ENCODE peak calls at places on chromosomes 11 and 22, in six cellular contexts. Q, J, O, N, P and D are unnamed samples.

GRCh38 chr11:63762662-63763505 is 5.7 kb downstream of the ZFTA start:
- DNase-seq in N (peak; percentile 43), O (peak; percentile 80), Q (peak; percentile 58), P (no peak), J (no peak), D (peak; percentile 71)

GRCh38 chr11:27357250-27357649 is 5.8 kb downstream of the CCDC34 start:
- DNase-seq in J (no peak), O (no peak), Q (no peak), P (no peak), N (no peak), D (no peak)

GRCh38 chr11:118984825-118985224 is 13.1 kb upstream of the CENATAC start:
- DNase-seq in N (no peak), J (no peak), O (no peak), P (no peak), Q (no peak), D (no peak)

GRCh38 chr11:129652828-129653227 is 162.8 kb upstream of the TMEM45B start:
- DNase-seq in Q (no peak), N (no peak), P (no peak), O (no peak), J (peak; percentile 79), D (no peak)

GRCh38 chr22:31800065-31800464 is 46.2 kb downstream of the DEPDC5 start:
- DNase-seq in J (peak; percentile 78), Q (no peak), O (peak; percentile 45), P (no peak), N (peak; percentile 49), D (no peak)

GRCh38 chr11:118921121-118921928 is 4.4 kb downstream of the BCL9L start:
- DNase-seq in J (peak; percentile 88), P (no peak), N (peak; percentile 98), O (peak; percentile 93), Q (peak; percentile 63), D (no peak)

GRCh38 chr11:120392791-120393190 is 56.6 kb downstream of the ARHGEF12 start:
- DNase-seq in O (no peak), Q (no peak), N (no peak), J (peak; percentile 72), P (no peak), D (no peak)

GRCh38 chr11:78268516-78269410 is 80.0 kb downstream of the USP35 start:
- DNase-seq in N (no peak), P (no peak), J (peak; percentile 26), Q (no peak), O (no peak), D (no peak)

GRCh38 chr11:43905788-43906187 is 25.2 kb downstream of the ALKBH3 start:
- DNase-seq in N (no peak), Q (no peak), J (peak; percentile 17), P (no peak), O (peak; percentile 78), D (no peak)

GRCh38 chr11:70578371-70578770 is 180.0 kb downstream of the CTTN start:
- DNase-seq in Q (no peak), J (no peak), O (no peak), N (no peak), P (no peak), D (no peak)

GRCh38 chr22:44020981-44021380 is 3.1 kb upstream of the PARVB start:
- DNase-seq in J (peak; percentile 67), N (no peak), Q (no peak), O (no peak), P (no peak), D (no peak)

GRCh38 chr11:3920148-3920852 is 64.8 kb downstream of the STIM1 start:
- DNase-seq in Q (no peak), O (no peak), J (peak; percentile 67), P (no peak), N (peak; percentile 63), D (no peak)

GRCh38 chr11:75456596-75456995 is 23.6 kb upstream of the KLHL35 start:
- DNase-seq in Q (no peak), J (no peak), N (no peak), O (no peak), P (no peak), D (no peak)
- H2BK15ac ChIP-seq in Q (no peak overlapping the region), J (no peak overlapping the region), N (no peak overlapping the region), O (no peak overlapping the region), P (no peak overlapping the region), D (peak overlapping the region; percentile 72)

GRCh38 chr11:116166788-116167465 is 605.9 kb downstream of the BUD13 start:
- DNase-seq in Q (no peak), N (no peak), J (no peak), O (no peak), P (no peak), D (no peak)
- H2BK15ac ChIP-seq in Q (no peak overlapping the region), N (no peak overlapping the region), J (no peak overlapping the region), O (no peak overlapping the region), P (no peak overlapping the region), D (no peak overlapping the region)

GRCh38 chr11:60930394-60930793 is 6.1 kb downstream of the TMEM132A start:
- DNase-seq in P (no peak), N (no peak), Q (no peak), O (no peak), J (no peak), D (no peak)
- H2BK15ac ChIP-seq in P (no peak overlapping the region), N (no peak overlapping the region), Q (no peak overlapping the region), O (no peak overlapping the region), J (no peak overlapping the region), D (no peak overlapping the region)

GRCh38 chr11:10872097-10872496 is 14.2 kb upstream of the ZBED5 start:
- DNase-seq in Q (no peak), N (no peak), J (no peak), P (no peak), O (no peak), D (no peak)

GRCh38 chr11:10864688-10865087 is 6.8 kb upstream of the ZBED5 start:
- DNase-seq in P (no peak), Q (no peak), N (peak; percentile 21), O (no peak), J (peak; percentile 54), D (no peak)

GRCh38 chr11:10866893-10867331 is 9.1 kb upstream of the ZBED5 start:
- DNase-seq in N (peak; percentile 69), Q (no peak), J (peak; percentile 87), P (no peak), O (no peak), D (no peak)

GRCh38 chr11:10865837-10866270 is 8.0 kb upstream of the ZBED5 start:
- DNase-seq in O (no peak), J (no peak), Q (no peak), N (no peak), P (no peak), D (no peak)

GRCh38 chr11:10868375-10868774 is 10.5 kb upstream of the ZBED5 start:
- DNase-seq in P (no peak), N (peak; percentile 32), Q (no peak), O (no peak), J (no peak), D (no peak)
- H2BK15ac ChIP-seq in P (no peak overlapping the region), N (no peak overlapping the region), Q (no peak overlapping the region), O (no peak overlapping the region), J (no peak overlapping the region), D (no peak overlapping the region)

GRCh38 chr11:132848336-132848735 is 684.0 kb downstream of the OPCML start:
- DNase-seq in J (peak; percentile 7), P (no peak), N (no peak), Q (no peak), O (no peak), D (no peak)

GRCh38 chr11:132852361-132852760 is 679.9 kb downstream of the OPCML start:
- DNase-seq in J (no peak), Q (no peak), N (no peak), O (no peak), P (no peak), D (no peak)

GRCh38 chr11:132853886-132854285 is 678.4 kb downstream of the OPCML start:
- DNase-seq in O (no peak), P (no peak), Q (no peak), N (no peak), J (no peak), D (no peak)

GRCh38 chr11:132850106-132850505 is 682.2 kb downstream of the OPCML start:
- DNase-seq in Q (no peak), N (no peak), J (no peak), O (no peak), P (no peak), D (no peak)

DNA sequence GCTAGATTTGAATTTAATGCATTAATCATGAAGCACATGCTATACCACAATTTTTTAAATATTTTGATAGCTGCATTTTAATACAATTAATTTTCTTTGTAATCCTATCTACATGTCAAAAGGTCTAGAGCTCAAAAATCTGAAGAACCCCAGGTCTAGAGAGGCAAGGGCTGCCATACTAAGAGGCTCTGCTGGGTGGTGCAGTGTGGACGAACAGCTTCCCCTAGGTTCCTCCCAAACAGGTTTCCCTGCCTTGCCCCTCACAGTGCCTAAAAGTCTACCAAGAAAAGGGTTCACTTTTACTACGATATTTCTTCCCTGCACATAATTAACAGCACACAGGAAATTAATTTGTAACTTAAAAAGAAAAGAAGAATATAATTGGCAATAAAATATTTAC is 681.1 kb downstream of the OPCML start:
- DNase-seq in Q (no peak), J (no peak), O (no peak), N (no peak), P (no peak), D (no peak)
- H2BK15ac ChIP-seq in Q (no peak overlapping the region), J (no peak overlapping the region), O (no peak overlapping the region), N (no peak overlapping the region), P (no peak overlapping the region), D (no peak overlapping the region)